ENCODE peak calls at places on chromosomes 7 and 10, in eight cellular contexts. One of them, this sample, is unnamed.

GRCh38 chr7:130930260-130930659 is 196.3 kb upstream of the KLF14 start:
- DNase-seq in GM23338: no peak
- DNase-seq in IMR-90: peak; percentile 44
- DNase-seq in left ventricle myocardium inferior: no peak
- DNase-seq in brain microvascular endothelial cell: no peak
- DNase-seq in dorsolateral prefrontal cortex: no peak
- DNase-seq in HepG2: no peak
- DNase-seq in DND-41: no peak
- DNase-seq in this sample: peak; percentile 88

GRCh38 chr10:51020175-51020574 is 54.1 kb upstream of the PRKG1 start:
- DNase-seq in brain microvascular endothelial cell: no peak
- DNase-seq in left ventricle myocardium inferior: no peak
- DNase-seq in DND-41: no peak
- DNase-seq in dorsolateral prefrontal cortex: no peak
- DNase-seq in IMR-90: no peak
- DNase-seq in GM23338: no peak
- DNase-seq in HepG2: no peak
- DNase-seq in this sample: no peak

GRCh38 chr7:98203261-98203963 is 7.8 kb upstream of the BHLHA15 start:
- DNase-seq in left ventricle myocardium inferior: no peak
- DNase-seq in brain microvascular endothelial cell: no peak
- DNase-seq in DND-41: no peak
- DNase-seq in GM23338: no peak
- DNase-seq in dorsolateral prefrontal cortex: no peak
- DNase-seq in IMR-90: no peak
- DNase-seq in HepG2: no peak
- DNase-seq in this sample: peak; percentile 81

GRCh38 chr7:115328018-115328417 is 406.1 kb downstream of the MDFIC start:
- DNase-seq in HepG2: no peak
- DNase-seq in GM23338: no peak
- DNase-seq in IMR-90: no peak
- DNase-seq in left ventricle myocardium inferior: no peak
- DNase-seq in dorsolateral prefrontal cortex: no peak
- DNase-seq in DND-41: no peak
- DNase-seq in brain microvascular endothelial cell: no peak
- DNase-seq in this sample: no peak

GRCh38 chr7:87344446-87344845 is 1.0 kb upstream of the CROT start:
- DNase-seq in dorsolateral prefrontal cortex: no peak
- DNase-seq in left ventricle myocardium inferior: no peak
- DNase-seq in IMR-90: no peak
- DNase-seq in DND-41: no peak
- DNase-seq in brain microvascular endothelial cell: no peak
- DNase-seq in HepG2: no peak
- DNase-seq in GM23338: no peak
- DNase-seq in this sample: no peak

GRCh38 chr10:119368991-119369869 is 161.9 kb downstream of the GRK5 start:
- DNase-seq in GM23338: no peak
- DNase-seq in brain microvascular endothelial cell: no peak
- DNase-seq in DND-41: no peak
- DNase-seq in left ventricle myocardium inferior: no peak
- DNase-seq in IMR-90: no peak
- DNase-seq in HepG2: no peak
- DNase-seq in dorsolateral prefrontal cortex: no peak
- DNase-seq in this sample: peak; percentile 89

GRCh38 chr7:112286294-112287086 is 80.0 kb downstream of the ZNF277 start:
- DNase-seq in dorsolateral prefrontal cortex: peak; percentile 68
- DNase-seq in GM23338: no peak
- DNase-seq in DND-41: no peak
- DNase-seq in HepG2: no peak
- DNase-seq in brain microvascular endothelial cell: no peak
- DNase-seq in IMR-90: no peak
- DNase-seq in left ventricle myocardium inferior: no peak
- DNase-seq in this sample: no peak

GRCh38 chr7:86950360-86950759 is 109.1 kb downstream of the ELAPOR2 start:
- DNase-seq in DND-41: no peak
- DNase-seq in left ventricle myocardium inferior: no peak
- DNase-seq in brain microvascular endothelial cell: no peak
- DNase-seq in GM23338: no peak
- DNase-seq in dorsolateral prefrontal cortex: peak; percentile 8
- DNase-seq in IMR-90: no peak
- DNase-seq in HepG2: no peak
- DNase-seq in this sample: peak; percentile 80

GRCh38 chr7:17139081-17139480 is 159.4 kb upstream of the AHR start:
- DNase-seq in IMR-90: no peak
- DNase-seq in brain microvascular endothelial cell: no peak
- DNase-seq in dorsolateral prefrontal cortex: no peak
- DNase-seq in HepG2: no peak
- DNase-seq in left ventricle myocardium inferior: no peak
- DNase-seq in DND-41: no peak
- DNase-seq in GM23338: no peak
- DNase-seq in this sample: no peak

GRCh38 chr7:121373177-121373576 is 22.9 kb downstream of the FAM3C start:
- DNase-seq in IMR-90: no peak
- DNase-seq in HepG2: no peak
- DNase-seq in left ventricle myocardium inferior: no peak
- DNase-seq in GM23338: no peak
- DNase-seq in DND-41: no peak
- DNase-seq in brain microvascular endothelial cell: no peak
- DNase-seq in dorsolateral prefrontal cortex: no peak
- DNase-seq in this sample: no peak

GRCh38 chr7:157250605-157251228 is 86.1 kb upstream of the DNAJB6 start:
- DNase-seq in HepG2: peak; percentile 61
- DNase-seq in IMR-90: peak; percentile 66
- DNase-seq in DND-41: peak; percentile 61
- DNase-seq in left ventricle myocardium inferior: no peak
- DNase-seq in brain microvascular endothelial cell: peak; percentile 72
- DNase-seq in GM23338: peak; percentile 89
- DNase-seq in dorsolateral prefrontal cortex: no peak
- DNase-seq in this sample: no peak

DNA sequence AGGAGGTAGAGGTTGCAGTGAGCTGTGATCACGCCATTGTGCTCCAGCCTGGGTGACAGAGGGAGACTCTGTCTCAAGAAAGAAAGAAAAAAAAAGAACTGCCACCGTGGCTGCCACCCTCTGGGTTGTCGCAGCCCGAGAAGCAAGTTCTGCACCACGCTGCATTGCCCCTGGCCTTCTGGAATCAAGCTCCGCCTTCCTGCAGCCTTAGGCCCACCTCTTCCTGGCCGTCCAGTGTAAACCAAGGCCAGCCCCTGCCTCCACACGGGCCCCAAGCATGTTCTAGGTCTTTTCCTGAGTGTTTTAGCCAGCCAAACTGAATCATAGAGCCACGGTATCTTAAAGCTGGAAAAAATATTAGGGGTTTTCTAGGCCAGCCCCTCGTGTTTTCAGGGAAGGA is 189.0 kb downstream of the CCDC3 start:
- DNase-seq in GM23338: peak; percentile 14
- DNase-seq in HepG2: no peak
- DNase-seq in left ventricle myocardium inferior: no peak
- DNase-seq in dorsolateral prefrontal cortex: no peak
- DNase-seq in brain microvascular endothelial cell: no peak
- DNase-seq in DND-41: no peak
- DNase-seq in IMR-90: no peak
- DNase-seq in this sample: peak; percentile 30
- H3K27ac ChIP-seq in GM23338: no peak overlapping the region
- H3K27ac ChIP-seq in HepG2: no peak overlapping the region
- H3K27ac ChIP-seq in left ventricle myocardium inferior: no peak overlapping the region
- H3K27ac ChIP-seq in dorsolateral prefrontal cortex: no peak overlapping the region
- H3K27ac ChIP-seq in brain microvascular endothelial cell: no peak overlapping the region
- H3K27ac ChIP-seq in DND-41: no peak overlapping the region
- H3K27ac ChIP-seq in IMR-90: no peak overlapping the region
- H3K27ac ChIP-seq in this sample: no peak overlapping the region

GRCh38 chr7:95684505-95684904 is 87.8 kb upstream of the DYNC1I1 start:
- DNase-seq in IMR-90: no peak
- DNase-seq in DND-41: peak; percentile 5
- DNase-seq in GM23338: no peak
- DNase-seq in HepG2: no peak
- DNase-seq in dorsolateral prefrontal cortex: no peak
- DNase-seq in brain microvascular endothelial cell: no peak
- DNase-seq in left ventricle myocardium inferior: no peak
- DNase-seq in this sample: no peak

GRCh38 chr7:95690367-95690947 is 81.9 kb upstream of the DYNC1I1 start:
- DNase-seq in DND-41: peak; percentile 32
- DNase-seq in HepG2: peak; percentile 47
- DNase-seq in brain microvascular endothelial cell: peak; percentile 51
- DNase-seq in GM23338: peak; percentile 65
- DNase-seq in IMR-90: peak; percentile 41
- DNase-seq in dorsolateral prefrontal cortex: no peak
- DNase-seq in left ventricle myocardium inferior: no peak
- DNase-seq in this sample: no peak

GRCh38 chr7:95688931-95689453 is 83.4 kb upstream of the DYNC1I1 start:
- DNase-seq in brain microvascular endothelial cell: peak; percentile 20
- DNase-seq in HepG2: no peak
- DNase-seq in IMR-90: peak; percentile 1
- DNase-seq in DND-41: no peak
- DNase-seq in GM23338: no peak
- DNase-seq in left ventricle myocardium inferior: no peak
- DNase-seq in dorsolateral prefrontal cortex: peak; percentile 40
- DNase-seq in this sample: no peak

GRCh38 chr7:95686109-95686508 is 86.2 kb upstream of the DYNC1I1 start:
- DNase-seq in GM23338: peak; percentile 67
- DNase-seq in left ventricle myocardium inferior: peak; percentile 19
- DNase-seq in DND-41: peak; percentile 18
- DNase-seq in HepG2: peak; percentile 40
- DNase-seq in IMR-90: peak; percentile 39
- DNase-seq in brain microvascular endothelial cell: peak; percentile 47
- DNase-seq in dorsolateral prefrontal cortex: no peak
- DNase-seq in this sample: no peak

DNA sequence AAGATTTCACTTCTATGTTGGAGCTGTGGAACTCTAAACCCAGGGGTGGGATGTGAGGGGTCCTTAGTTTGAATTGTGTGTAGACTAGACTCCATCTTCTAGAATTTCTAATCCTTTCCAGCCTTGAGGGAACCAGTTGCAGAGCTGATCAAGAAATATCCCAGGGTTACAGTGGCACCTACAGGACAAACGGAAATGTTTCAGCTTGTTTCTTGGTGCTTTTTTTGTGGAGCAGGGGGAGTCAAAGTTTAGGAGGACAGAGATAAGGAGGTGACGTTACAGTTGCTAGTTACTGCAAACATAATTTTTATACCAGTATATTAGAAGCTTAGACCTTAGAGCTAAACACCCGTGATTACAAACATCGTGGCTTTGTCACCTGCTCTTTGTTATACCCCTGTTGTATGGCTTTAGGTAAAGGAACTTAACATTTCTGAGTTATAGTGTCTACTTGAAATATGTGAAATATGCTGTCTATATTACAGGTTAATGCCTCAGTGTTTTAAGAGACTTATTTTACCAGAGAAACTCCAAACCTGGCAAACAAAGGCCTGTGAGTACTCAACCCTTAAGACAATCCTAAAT is 84.5 kb upstream of the DYNC1I1 start:
- DNase-seq in GM23338: peak; percentile 64
- DNase-seq in IMR-90: peak; percentile 26
- DNase-seq in brain microvascular endothelial cell: peak; percentile 48
- DNase-seq in dorsolateral prefrontal cortex: no peak
- DNase-seq in HepG2: peak; percentile 44
- DNase-seq in DND-41: peak; percentile 24
- DNase-seq in left ventricle myocardium inferior: no peak
- DNase-seq in this sample: no peak
- TF ChIP-seq CTCF in GM23338: peak; percentile 78
- TF ChIP-seq CTCF in IMR-90: peak; percentile 39
- TF ChIP-seq CTCF in brain microvascular endothelial cell: peak; percentile 54
- TF ChIP-seq CTCF in dorsolateral prefrontal cortex: peak; percentile 69
- TF ChIP-seq CTCF in HepG2: peak; percentile 63
- TF ChIP-seq CTCF in DND-41: peak; percentile 60
- TF ChIP-seq CTCF in left ventricle myocardium inferior: peak; percentile 57
- TF ChIP-seq CTCF in this sample: peak; percentile 27

GRCh38 chr10:71713135-71714040 is 6.2 kb downstream of the C10orf105 start:
- DNase-seq in left ventricle myocardium inferior: peak; percentile 87
- DNase-seq in dorsolateral prefrontal cortex: peak; percentile 52
- DNase-seq in DND-41: no peak
- DNase-seq in HepG2: no peak
- DNase-seq in IMR-90: peak; percentile 80
- DNase-seq in brain microvascular endothelial cell: peak; percentile 34
- DNase-seq in GM23338: peak; percentile 17
- DNase-seq in this sample: peak; percentile 83
- H3K4me3 ChIP-seq in left ventricle myocardium inferior: peak overlapping the region; percentile 26
- H3K4me3 ChIP-seq in dorsolateral prefrontal cortex: no peak overlapping the region
- H3K4me3 ChIP-seq in DND-41: no peak overlapping the region
- H3K4me3 ChIP-seq in HepG2: no peak overlapping the region
- H3K4me3 ChIP-seq in IMR-90: no peak overlapping the region
- H3K4me3 ChIP-seq in brain microvascular endothelial cell: no peak overlapping the region
- H3K4me3 ChIP-seq in GM23338: no peak overlapping the region
- H3K4me3 ChIP-seq in this sample: no peak overlapping the region

GRCh38 chr7:150335774-150336112 is 5.7 kb downstream of the RARRES2 start:
- DNase-seq in dorsolateral prefrontal cortex: no peak
- DNase-seq in DND-41: no peak
- DNase-seq in GM23338: no peak
- DNase-seq in IMR-90: no peak
- DNase-seq in left ventricle myocardium inferior: no peak
- DNase-seq in brain microvascular endothelial cell: no peak
- DNase-seq in HepG2: no peak
- DNase-seq in this sample: no peak

GRCh38 chr7:150336746-150337145 is 4.7 kb downstream of the RARRES2 start:
- DNase-seq in brain microvascular endothelial cell: no peak
- DNase-seq in IMR-90: no peak
- DNase-seq in left ventricle myocardium inferior: no peak
- DNase-seq in HepG2: no peak
- DNase-seq in GM23338: no peak
- DNase-seq in dorsolateral prefrontal cortex: no peak
- DNase-seq in DND-41: no peak
- DNase-seq in this sample: no peak

GRCh38 chr7:150333659-150334058 is 7.8 kb downstream of the RARRES2 start:
- DNase-seq in IMR-90: no peak
- DNase-seq in DND-41: no peak
- DNase-seq in HepG2: no peak
- DNase-seq in left ventricle myocardium inferior: no peak
- DNase-seq in dorsolateral prefrontal cortex: no peak
- DNase-seq in brain microvascular endothelial cell: no peak
- DNase-seq in GM23338: no peak
- DNase-seq in this sample: no peak

GRCh38 chr7:150334108-150334507 is 7.3 kb downstream of the RARRES2 start:
- DNase-seq in GM23338: no peak
- DNase-seq in DND-41: no peak
- DNase-seq in HepG2: no peak
- DNase-seq in dorsolateral prefrontal cortex: no peak
- DNase-seq in IMR-90: no peak
- DNase-seq in left ventricle myocardium inferior: no peak
- DNase-seq in brain microvascular endothelial cell: no peak
- DNase-seq in this sample: no peak

DNA sequence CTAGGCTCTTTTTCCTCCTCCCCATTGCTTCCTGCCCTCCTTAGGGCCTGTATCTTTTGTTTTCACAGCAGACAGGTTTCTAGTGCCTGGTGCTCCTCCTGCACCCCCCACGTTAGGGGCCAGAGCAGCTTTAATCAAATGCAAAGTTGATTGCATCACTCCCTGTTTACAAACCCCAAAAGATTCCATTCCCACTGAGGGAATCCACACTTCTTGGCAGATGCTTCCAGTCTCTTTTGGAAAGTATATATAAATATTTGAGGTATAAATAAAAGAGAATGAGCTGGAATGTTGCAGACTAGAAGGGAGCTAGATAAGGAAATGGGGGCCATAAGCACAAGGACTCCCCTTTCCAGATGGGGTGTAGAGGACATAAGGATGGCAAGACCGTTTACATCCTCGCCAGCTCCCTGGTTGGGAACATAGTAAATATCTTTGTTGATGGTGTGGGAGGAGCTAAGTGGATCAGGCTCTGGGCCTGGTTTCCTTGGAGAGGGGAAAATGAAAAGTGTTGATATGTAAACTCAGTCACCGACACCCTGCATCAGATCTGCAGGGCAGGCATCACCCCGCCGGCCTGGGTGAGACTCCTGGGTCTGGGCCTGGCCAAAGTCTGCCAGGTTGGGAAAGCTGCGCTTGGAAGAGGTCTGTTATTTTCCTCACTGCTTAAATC is 6.2 kb downstream of the RARRES2 start:
- DNase-seq in brain microvascular endothelial cell: no peak
- DNase-seq in HepG2: no peak
- DNase-seq in left ventricle myocardium inferior: no peak
- DNase-seq in dorsolateral prefrontal cortex: no peak
- DNase-seq in IMR-90: peak; percentile 89
- DNase-seq in GM23338: peak; percentile 88
- DNase-seq in DND-41: no peak
- DNase-seq in this sample: no peak
- H3K27ac ChIP-seq in brain microvascular endothelial cell: no peak overlapping the region
- H3K27ac ChIP-seq in HepG2: no peak overlapping the region
- H3K27ac ChIP-seq in left ventricle myocardium inferior: no peak overlapping the region
- H3K27ac ChIP-seq in dorsolateral prefrontal cortex: no peak overlapping the region
- H3K27ac ChIP-seq in IMR-90: peak overlapping the region; percentile 87
- H3K27ac ChIP-seq in GM23338: peak overlapping the region; percentile 86
- H3K27ac ChIP-seq in DND-41: no peak overlapping the region
- H3K27ac ChIP-seq in this sample: no peak overlapping the region

This sample was measured in spleen.